ENCODE peak calls at places on chromosomes 2 and 18, in five cellular contexts. W is HEK293T, D is renal cortical epithelial cell, Z is skeletal muscle cell, F is T47D. R is an unnamed sample.

GRCh38 chr2:317501-318424 is 29.9 kb upstream of the ALKAL2 start:
- DNase-seq in W (no peak), D (no peak), Z (peak), F (no peak), R (no peak)

GRCh38 chr2:241739651-241740050 is 5.2 kb downstream of the D2HGDH start:
- DNase-seq in W (no peak), D (no peak), Z (peak), F (no peak), R (no peak)

GRCh38 chr2:118848381-118849225 is 1.2 kb upstream of the EN1 start:
- DNase-seq in W (no peak), D (no peak), Z (no peak), F (no peak), R (no peak)

GRCh38 chr2:174282449-174282848 is 34.1 kb upstream of the OLA1 start:
- DNase-seq in W (no peak), D (no peak), Z (no peak), F (no peak), R (no peak)

GRCh38 chr2:218644721-218645120 is 14.7 kb downstream of the ZNF142 start:
- DNase-seq in W (no peak), D (no peak), Z (no peak), F (no peak), R (no peak)

GRCh38 chr2:70558195-70558808 is 4.7 kb upstream of the TGFA start:
- DNase-seq in W (no peak), D (no peak), Z (no peak), F (peak), R (no peak)

GRCh38 chr18:42052137-42052708 is 97.2 kb downstream of the PIK3C3 start:
- DNase-seq in W (no peak), D (peak), Z (no peak), F (no peak), R (peak)

GRCh38 chr18:75161629-75162028 is 47.3 kb downstream of the PTGR3 start:
- DNase-seq in W (no peak), D (no peak), Z (no peak), F (peak), R (no peak)

GRCh38 chr2:240245706-240246105 is 105.2 kb upstream of the OTOS start:
- DNase-seq in W (no peak), D (no peak), Z (peak), F (no peak), R (no peak)